ENCODE peak calls at places on chromosomes 7 and 10, in five cellular contexts. X, E, T, F and G are unnamed samples.

GRCh38 chr7:9890092-9890491 is 1083.6 kb upstream of the PHF14 start:
- DNase-seq in T (no peak), E (no peak), F (no peak), X (no peak), G (no peak)

GRCh38 chr10:33927347-33927746 is 592.9 kb upstream of the NRP1 start:
- DNase-seq in X (peak; percentile 26), F (no peak), T (no peak), E (no peak), G (peak; percentile 11)

GRCh38 chr7:30662431-30662939 is 19.8 kb downstream of the CRHR2 start:
- DNase-seq in F (no peak), X (no peak), E (no peak), T (no peak), G (no peak)

GRCh38 chr7:18499407-18500197 is 4.1 kb downstream of the HDAC9 start:
- DNase-seq in T (no peak), X (no peak), F (no peak), E (no peak), G (no peak)

GRCh38 chr10:3173173-3173878 is 744 bp upstream of the PITRM1 start:
- DNase-seq in X (no peak), F (peak; percentile 97), T (peak; percentile 31), E (peak; percentile 25), G (no peak)

GRCh38 chr10:100890696-100891271 is 22.0 kb upstream of the SLF2 start:
- DNase-seq in F (no peak), T (no peak), X (peak; percentile 60), E (no peak), G (peak; percentile 89)

GRCh38 chr10:118259288-118259906 is 82.7 kb downstream of the FAM204A start:
- DNase-seq in T (peak; percentile 25), X (no peak), E (peak; percentile 1), F (no peak), G (no peak)

GRCh38 chr7:112260941-112261340 is 54.4 kb downstream of the ZNF277 start:
- DNase-seq in E (no peak), X (no peak), T (no peak), F (no peak), G (no peak)

GRCh38 chr7:92872701-92873100 is 36.3 kb upstream of the CDK6 start:
- DNase-seq in F (no peak), E (no peak), X (no peak), T (no peak), G (no peak)

GRCh38 chr7:92904292-92905131 is 68.1 kb upstream of the CDK6 start:
- DNase-seq in F (no peak), X (peak; percentile 83), T (no peak), E (no peak), G (peak; percentile 52)

GRCh38 chr7:68904635-68905034 is 693.6 kb upstream of the AUTS2 start:
- DNase-seq in X (no peak), E (no peak), F (no peak), T (no peak), G (no peak)

GRCh38 chr7:44876393-44876792 is 8.9 kb downstream of the PURB start:
- DNase-seq in T (no peak), E (no peak), X (no peak), F (no peak), G (no peak)